ENCODE peak calls at places on chromosome 1, in six cellular contexts. D is mesenchymal stem cell, A is IMR-90, V is neuronal stem cell, W is trophoblast cell, F is H1. N is an unnamed sample.

GRCh38 chr1:178609015-178609414 is 96.1 kb downstream of the TEX35 start:
- DNase-seq in A (peak), F (no peak), V (no peak), W (peak), D (peak), N (no peak)

GRCh38 chr1:94039871-94040569 is 80.9 kb downstream of the ABCA4 start:
- DNase-seq in F (no peak), D (peak), W (no peak), V (no peak), A (no peak), N (no peak)

GRCh38 chr1:183995322-183996035 is 42.0 kb downstream of the COLGALT2 start:
- DNase-seq in V (no peak), W (no peak), D (peak), A (peak), F (no peak), N (peak)

GRCh38 chr1:156578006-156578405 is 1.5 kb upstream of the TTC24 start:
- DNase-seq in W (no peak), V (no peak), F (no peak), A (no peak), D (peak), N (no peak)

GRCh38 chr1:183996036-183996376 is 41.5 kb downstream of the COLGALT2 start:
- DNase-seq in A (no peak), V (no peak), W (no peak), D (no peak), F (no peak), N (no peak)

GRCh38 chr1:230279583-230279945 is 146.6 kb downstream of the PGBD5 start:
- DNase-seq in F (no peak), A (no peak), W (no peak), D (no peak), V (no peak), N (no peak)

GRCh38 chr1:55833452-55834160 is 618.4 kb upstream of the USP24 start:
- DNase-seq in V (no peak), F (no peak), A (peak), W (peak), D (peak), N (no peak)

GRCh38 chr1:47940779-47941178 is 56.4 kb downstream of the TRABD2B start:
- DNase-seq in V (no peak), W (no peak), D (no peak), F (peak), A (no peak), N (no peak)

GRCh38 chr1:7403265-7404045 is 367.6 kb upstream of the VAMP3 start:
- DNase-seq in W (no peak), F (peak), V (no peak), A (peak), D (peak), N (peak)

GRCh38 chr1:200929530-200930278 is 35.0 kb downstream of the INAVA start:
- DNase-seq in W (no peak), A (no peak), D (no peak), F (no peak), V (no peak), N (no peak)

GRCh38 chr1:178010674-178011073 is 40.8 kb upstream of the SEC16B start:
- DNase-seq in V (no peak), F (no peak), W (no peak), D (no peak), A (peak), N (no peak)

GRCh38 chr1:231951399-231951798 is 324.8 kb downstream of the DISC1 start:
- DNase-seq in A (peak), D (no peak), F (no peak), W (no peak), V (no peak), N (no peak)

GRCh38 chr1:55155522-55155921 is 59.6 kb downstream of the USP24 start:
- DNase-seq in F (no peak), A (no peak), W (no peak), V (no peak), D (no peak), N (peak)

GRCh38 chr1:231231511-231231910 is 9.5 kb upstream of the GNPAT start:
- DNase-seq in V (no peak), D (no peak), W (no peak), F (no peak), A (no peak), N (no peak)

GRCh38 chr1:47708658-47709301 is 270.9 kb downstream of the FOXD2 start:
- DNase-seq in D (peak), W (peak), V (no peak), F (peak), A (no peak), N (peak)

GRCh38 chr1:44243782-44244495 is 30.7 kb downstream of the DMAP1 start:
- DNase-seq in W (no peak), A (no peak), F (no peak), D (no peak), V (no peak), N (no peak)
- H2AK5ac ChIP-seq in W (no peak), A (no peak), F (no peak), D (no peak), V (peak), N (no peak)

DNA sequence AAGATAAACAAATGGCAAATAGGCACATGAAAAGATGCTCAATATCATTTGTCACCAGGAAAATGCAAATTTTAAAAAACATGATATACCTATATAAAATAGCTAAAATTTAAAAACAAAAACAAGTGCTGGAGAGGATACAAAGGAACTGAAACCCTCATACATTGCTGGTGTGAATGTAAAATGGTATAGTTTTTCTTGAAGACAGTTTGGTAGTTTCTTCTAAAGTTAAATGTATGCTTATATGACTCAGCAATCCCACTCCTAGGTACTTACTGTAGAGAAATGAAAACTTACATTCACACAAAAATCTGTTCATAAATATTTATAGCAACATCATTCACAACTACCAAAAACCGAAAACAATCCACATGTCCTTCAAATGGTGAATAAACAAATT is 11.2 kb downstream of the TAF12 start:
- DNase-seq in V (no peak), F (no peak), A (no peak), W (no peak), D (no peak), N (no peak)
- H4K91ac ChIP-seq in V (no peak), F (no peak), A (no peak), W (no peak), D (no peak), N (no peak)

GRCh38 chr1:26158271-26159112 is at the start of gene FAM110D:
- DNase-seq in V (no peak), W (no peak), A (no peak), D (no peak), F (no peak), N (no peak)

GRCh38 chr1:26160527-26161407 is 1.9 kb downstream of the FAM110D start:
- DNase-seq in V (no peak), W (no peak), F (no peak), D (no peak), A (no peak), N (no peak)

GRCh38 chr1:26162220-26162703 is 3.4 kb downstream of the FAM110D start:
- DNase-seq in W (no peak), F (peak), V (no peak), D (no peak), A (no peak), N (no peak)

GRCh38 chr1:26161408-26162219 is 2.7 kb downstream of the FAM110D start:
- DNase-seq in W (peak), D (peak), A (peak), V (no peak), F (peak), N (no peak)

DNA sequence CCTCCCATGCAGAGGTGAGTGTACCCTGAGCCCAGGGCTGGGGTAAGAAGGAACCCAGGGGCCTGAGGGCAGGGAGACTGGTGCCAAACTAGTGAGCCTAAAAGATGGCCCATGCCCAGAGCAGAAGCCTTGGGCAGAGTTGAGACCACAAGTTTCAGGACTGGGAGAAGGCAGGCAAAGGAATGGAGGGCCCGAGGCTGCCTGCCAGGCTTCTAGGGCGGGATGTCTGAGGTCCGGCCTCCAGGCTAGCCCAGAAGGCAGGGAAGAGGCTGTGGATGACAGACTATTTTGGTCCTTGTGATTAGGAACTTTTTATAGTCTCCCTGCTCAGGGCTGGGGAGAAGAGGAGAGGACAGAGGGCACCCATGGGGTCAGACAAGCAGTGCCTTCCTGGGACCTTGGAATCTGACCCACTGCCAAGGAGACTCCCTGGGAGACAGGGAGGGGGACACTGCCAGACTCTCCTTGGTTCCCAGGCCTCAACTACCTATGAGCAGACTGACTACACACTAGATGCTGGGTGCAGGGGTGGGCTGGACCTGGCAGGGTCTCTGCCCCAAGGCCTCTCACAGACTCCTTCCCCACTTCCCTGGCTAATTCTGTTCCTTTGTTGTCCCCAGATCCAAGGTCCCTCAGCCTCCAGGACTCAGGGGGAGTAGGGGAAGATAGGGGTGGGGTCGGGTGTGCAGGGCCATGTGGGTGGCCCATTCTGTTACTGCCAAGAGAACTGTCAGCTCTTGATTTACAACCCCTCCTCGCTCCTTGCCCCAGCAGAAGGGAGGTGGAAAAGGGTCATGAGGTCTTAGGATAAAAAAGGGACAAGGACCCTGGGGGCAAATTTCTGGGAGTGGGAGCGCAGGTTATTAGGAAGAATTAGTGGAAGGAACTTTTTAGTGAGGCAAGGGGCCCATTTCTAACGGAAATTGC is 497 bp downstream of the FAM110D start:
- DNase-seq in D (no peak), F (no peak), V (no peak), W (no peak), A (no peak), N (no peak)
- H2AK5ac ChIP-seq in D (no peak), F (no peak), V (peak), W (no peak), A (no peak), N (no peak)

GRCh38 chr1:208950206-208950605 is 633.3 kb upstream of the CAMK1G start:
- DNase-seq in F (no peak), W (no peak), V (no peak), A (no peak), D (no peak), N (no peak)

GRCh38 chr1:208951908-208952307 is 631.6 kb upstream of the CAMK1G start:
- DNase-seq in A (no peak), W (no peak), D (no peak), V (no peak), F (no peak), N (no peak)
- H4K91ac ChIP-seq in A (no peak), W (no peak), D (no peak), V (no peak), F (no peak), N (no peak)

GRCh38 chr1:153746174-153746573 is 18.3 kb downstream of the INTS3 start:
- DNase-seq in A (no peak), D (no peak), V (no peak), W (no peak), F (peak), N (peak)
- H2AK5ac ChIP-seq in A (no peak), D (no peak), V (no peak), W (no peak), F (peak), N (no peak)

DNA sequence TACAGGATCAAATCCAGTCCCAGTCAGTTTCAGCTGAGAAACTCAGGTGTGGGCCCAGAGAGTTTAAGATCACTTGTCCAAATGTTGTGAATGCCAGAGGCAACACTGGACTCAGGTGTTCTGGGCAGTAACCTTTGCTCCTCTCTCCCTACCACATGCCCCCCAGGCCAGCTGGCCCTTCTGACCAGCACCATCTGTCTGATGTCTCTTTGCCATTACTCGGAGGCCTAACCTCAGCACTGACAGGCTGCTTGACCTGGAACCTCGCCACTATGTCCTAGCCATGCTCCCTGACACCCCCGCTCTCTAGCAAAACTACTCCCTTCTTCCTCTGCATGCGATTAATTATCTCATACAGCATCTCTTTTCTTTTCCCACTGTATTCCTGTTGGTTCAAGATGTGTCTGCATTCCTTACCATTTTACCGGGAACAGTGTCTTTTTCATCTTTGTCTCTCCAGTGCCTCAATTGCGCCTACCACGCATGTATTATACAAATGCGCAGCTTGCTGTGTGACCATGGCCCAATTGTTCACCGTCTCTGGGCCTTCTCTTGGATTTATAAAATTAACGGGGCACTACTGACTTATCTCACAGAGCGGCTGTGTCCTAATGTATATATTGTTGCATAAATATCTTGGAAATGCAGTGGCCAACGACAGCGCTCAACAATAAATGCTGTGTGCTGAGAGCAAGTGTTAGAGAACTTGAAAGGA is 159.5 kb upstream of the IRF2BP2 start:
- DNase-seq in V (no peak), F (no peak), D (no peak), W (no peak), A (no peak), N (no peak)
- H4K91ac ChIP-seq in V (no peak), F (no peak), D (peak), W (peak), A (peak), N (no peak)

DNA sequence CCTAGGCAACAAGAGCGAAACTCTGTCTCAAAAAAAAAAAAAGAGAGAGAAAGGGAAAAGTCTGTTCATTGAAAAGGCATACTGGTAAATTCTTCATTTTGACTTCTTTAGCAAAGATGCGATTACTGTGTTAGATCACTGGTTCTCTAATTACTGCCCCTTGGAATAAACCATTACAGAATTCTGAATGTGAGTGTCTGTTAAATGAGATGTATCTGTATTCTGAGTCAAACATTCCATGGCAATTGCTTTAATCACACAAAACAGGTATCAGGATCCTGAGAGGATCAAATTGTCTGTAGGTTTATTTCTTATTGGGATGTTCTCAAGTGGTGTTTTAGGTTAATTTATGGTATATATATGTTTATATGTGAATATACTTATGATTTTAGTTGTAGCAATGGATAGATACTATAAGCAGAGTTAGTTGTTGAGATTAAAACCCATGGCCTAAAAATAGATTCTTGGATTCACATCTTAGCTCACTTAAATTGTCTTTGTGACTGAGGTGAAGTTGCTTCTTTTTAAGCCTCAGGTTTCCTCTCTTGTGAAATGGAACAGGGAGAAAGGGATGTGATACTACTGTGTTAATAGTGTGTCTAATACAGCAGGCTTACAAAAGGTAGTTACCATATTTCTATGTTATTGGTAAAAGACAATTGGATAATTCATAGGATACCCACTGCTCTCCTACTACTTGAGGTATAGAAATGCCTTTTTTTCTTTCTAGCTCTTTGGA is 16.2 kb downstream of the SRRM1 start:
- DNase-seq in V (no peak), A (no peak), D (no peak), F (no peak), W (no peak), N (no peak)
- H2AK5ac ChIP-seq in V (no peak), A (no peak), D (no peak), F (no peak), W (no peak), N (no peak)

GRCh38 chr1:2368053-2368744 is 23.2 kb downstream of the MORN1 start:
- DNase-seq in F (no peak), V (no peak), D (no peak), W (no peak), A (no peak), N (no peak)
- H4K91ac ChIP-seq in F (no peak), V (no peak), D (no peak), W (no peak), A (no peak), N (no peak)

N was measured in H9.